ENCODE peak calls at places on chromosomes 13 and 19, in ten cellular contexts. J is mucosa of descending colon, N is uterus, P is gastrocnemius medialis, I is IMR-90, W is breast epithelium, E is psoas muscle, B is esophagus squamous epithelium, F is right cardiac atrium, L is stomach. D is an unnamed sample. For H3K4me1, the result is how much of the 10 kb centered on the place peaks cover.

GRCh38 chr19:40716031-40716654 is 543 bp downstream of the COQ8B start:
- DNase-seq in I (peak), B (no peak), W (no peak), E (no peak), P (no peak), F (no peak), L (no peak), J (peak), N (peak), D (no peak)

GRCh38 chr19:16425993-16426392 is 45.8 kb downstream of the EPS15L1 start:
- DNase-seq in N (no peak), B (no peak), P (no peak), W (no peak), F (no peak), L (no peak), J (no peak), I (no peak), E (no peak), D (no peak)

GRCh38 chr19:45079063-45079910 is at the start of gene GEMIN7:
- DNase-seq in B (no peak), W (peak), L (peak), I (peak), E (peak), F (peak), J (peak), N (peak), P (peak), D (peak)

GRCh38 chr19:48994035-48994386 is 324 bp downstream of the RUVBL2 start:
- DNase-seq in J (no peak), L (no peak), N (no peak), F (no peak), W (no peak), P (no peak), B (no peak), E (no peak), I (no peak), D (no peak)

GRCh38 chr13:111338841-111339240 is 18.4 kb downstream of the TEX29 start:
- DNase-seq in L (no peak), W (no peak), I (no peak), N (no peak), E (no peak), F (no peak), P (no peak), B (no peak), J (no peak), D (no peak)

GRCh38 chr19:58385313-58386165 is 1.5 kb upstream of the RPS5 start:
- DNase-seq in W (no peak), F (peak), L (no peak), J (no peak), P (no peak), I (no peak), B (no peak), N (no peak), E (peak), D (no peak)

GRCh38 chr13:49641810-49642291 is 13.5 kb downstream of the ARL11 start:
- DNase-seq in W (no peak), L (no peak), F (peak), E (peak), B (peak), P (peak), N (no peak), I (peak), J (peak), D (peak)

GRCh38 chr13:82655518-82655855 is 1226.8 kb downstream of the SLITRK1 start:
- DNase-seq in I (peak), L (no peak), E (no peak), P (no peak), J (no peak), B (no peak), W (no peak), F (no peak), N (no peak), D (no peak)

GRCh38 chr13:40518481-40518882 is 148.0 kb downstream of the FOXO1 start:
- DNase-seq in J (no peak), I (no peak), P (no peak), W (no peak), B (no peak), L (peak), N (no peak), F (no peak), E (no peak), D (no peak)

GRCh38 chr19:807627-808175 is 10.4 kb downstream of the PTBP1 start:
- DNase-seq in N (no peak), B (no peak), P (no peak), L (no peak), I (no peak), W (no peak), J (no peak), F (no peak), E (no peak), D (no peak)

GRCh38 chr13:110713981-110714797 is 689 bp downstream of the ING1 start:
- DNase-seq in F (peak), W (peak), L (peak), E (peak), P (peak), J (peak), I (peak), B (no peak), N (peak), D (peak)

GRCh38 chr13:29621401-29621800 is 25.9 kb upstream of the SLC7A1 start:
- DNase-seq in I (peak), L (no peak), F (no peak), E (no peak), P (no peak), W (no peak), N (no peak), J (no peak), B (no peak), D (no peak)

GRCh38 chr13:104635879-104636278 is 1569.7 kb upstream of the SLC10A2 start:
- DNase-seq in N (no peak), L (no peak), J (no peak), I (no peak), E (no peak), P (no peak), W (no peak), F (no peak), B (no peak), D (no peak)

GRCh38 chr19:15072930-15073647 is 8.9 kb upstream of the OR1I1 start:
- DNase-seq in I (no peak), W (peak), F (no peak), J (no peak), N (no peak), B (no peak), L (no peak), P (no peak), E (no peak), D (no peak)

GRCh38 chr13:46339035-46339666 is 47.9 kb downstream of the RUBCNL start:
- DNase-seq in I (peak), N (no peak), B (no peak), P (peak), W (no peak), E (no peak), L (no peak), F (peak), J (peak), D (peak)

DNA sequence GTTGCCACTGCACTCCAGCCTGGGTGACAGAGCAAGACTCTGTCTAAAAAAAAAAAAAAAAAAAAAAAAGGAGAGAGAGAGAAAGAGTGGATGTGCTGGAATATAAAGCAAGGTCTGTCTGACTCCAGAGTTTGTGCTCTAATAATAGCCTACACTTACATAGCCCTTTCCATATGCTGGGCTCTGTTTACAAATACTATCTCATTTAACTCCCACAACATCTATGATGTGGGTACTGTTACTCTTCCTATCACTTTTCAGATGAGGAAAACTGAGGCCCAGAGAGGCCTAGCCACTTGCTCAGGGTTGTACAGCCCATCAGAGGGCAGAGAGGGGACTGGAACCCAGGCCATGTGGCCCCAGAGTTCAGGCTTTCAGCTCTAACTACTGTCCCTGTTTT is 15.9 kb upstream of the PAK4 start:
- DNase-seq in L (no peak), W (no peak), I (no peak), F (no peak), E (no peak), J (no peak), P (no peak), B (no peak), N (no peak), D (no peak)
- H3K4me1 ChIP-seq in L (under half), W (under half), I (under half), F (under half), E (under half), J (under half), P (under half), B (under half), N (under half), D (under half)

DNA sequence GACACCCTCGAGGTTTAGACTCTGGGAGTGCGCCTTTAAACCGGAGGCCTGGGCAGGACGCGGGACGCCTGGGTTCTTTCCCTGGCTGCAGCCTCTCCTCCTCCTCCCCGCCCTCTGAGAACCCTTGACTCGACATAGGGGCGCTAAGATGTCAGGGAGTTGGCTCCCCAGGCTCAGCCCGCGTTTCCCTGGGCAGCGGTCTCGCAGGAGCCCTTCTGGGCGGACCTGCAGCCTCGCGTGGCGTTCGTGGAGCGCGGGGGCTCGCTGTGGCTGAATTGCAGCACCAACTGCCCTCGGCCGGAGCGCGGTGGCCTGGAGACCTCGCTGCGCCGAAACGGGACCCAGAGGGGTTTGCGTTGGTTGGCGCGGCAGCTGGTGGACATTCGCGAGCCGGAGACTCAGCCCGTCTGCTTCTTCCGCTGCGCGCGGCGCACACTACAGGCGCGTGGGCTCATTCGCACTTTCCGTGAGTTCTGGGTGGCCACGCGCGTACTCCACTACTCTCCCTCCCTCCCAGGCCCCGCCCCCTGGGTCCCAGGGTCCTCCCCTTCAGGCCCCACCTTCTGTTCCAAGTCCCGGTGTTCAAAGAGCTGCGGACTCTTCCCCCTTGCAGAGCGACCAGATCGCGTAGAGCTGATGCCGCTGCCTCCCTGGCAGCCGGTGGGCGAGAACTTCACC is 1.3 kb downstream of the ICAM5 start:
- DNase-seq in L (peak), B (no peak), N (peak), W (peak), F (peak), J (peak), I (peak), E (peak), P (peak), D (peak)
- H3K4me1 ChIP-seq in L (half or more), B (half or more), N (under half), W (under half), F (under half), J (half or more), I (under half), E (under half), P (under half), D (half or more)

GRCh38 chr19:56117889-56118288 is 3.2 kb downstream of the ZNF787 start:
- DNase-seq in W (no peak), F (no peak), B (no peak), E (no peak), J (no peak), I (no peak), L (no peak), P (no peak), N (no peak), D (no peak)
- H3K4me1 ChIP-seq in W (under half), F (under half), B (under half), E (half or more), J (under half), I (under half), L (half or more), P (half or more), N (under half), D (half or more)

GRCh38 chr13:99383946-99384345 is 76.7 kb upstream of the GPR183 start:
- DNase-seq in E (no peak), B (no peak), L (no peak), N (no peak), J (no peak), F (no peak), P (no peak), I (no peak), W (no peak), D (no peak)

GRCh38 chr13:99385161-99385560 is 78.0 kb upstream of the GPR183 start:
- DNase-seq in I (no peak), W (no peak), J (no peak), F (no peak), L (no peak), E (no peak), P (no peak), B (no peak), N (no peak), D (no peak)

GRCh38 chr13:99383511-99383921 is 76.3 kb upstream of the GPR183 start:
- DNase-seq in B (no peak), W (peak), E (no peak), N (no peak), I (no peak), L (no peak), J (no peak), P (no peak), F (no peak), D (no peak)

GRCh38 chr13:99385940-99386339 is 78.7 kb upstream of the GPR183 start:
- DNase-seq in L (no peak), J (no peak), F (no peak), P (no peak), N (no peak), B (no peak), W (no peak), I (no peak), E (no peak), D (no peak)

DNA sequence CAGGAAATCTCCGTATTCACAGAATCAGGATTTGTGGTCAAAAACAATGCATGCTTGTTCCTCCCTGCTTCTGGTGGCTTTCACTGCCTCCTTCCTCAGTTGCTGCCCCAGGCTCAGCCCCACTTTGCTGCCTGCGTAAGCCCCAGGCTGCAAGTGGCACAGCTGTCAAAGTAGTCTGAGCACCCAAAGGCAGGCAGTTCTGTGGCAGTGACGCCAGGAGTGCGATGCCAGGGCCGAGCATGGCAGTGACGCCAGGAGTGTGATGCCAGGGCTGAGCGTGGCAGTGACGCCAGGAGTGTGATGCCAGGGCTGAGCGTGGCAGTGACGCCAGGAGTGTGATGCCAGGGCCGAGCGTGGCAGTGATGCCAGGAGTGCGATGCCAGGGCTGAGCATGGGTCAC is 77.3 kb upstream of the GPR183 start:
- DNase-seq in B (no peak), I (no peak), N (no peak), J (no peak), E (no peak), F (no peak), W (no peak), L (no peak), P (no peak), D (no peak)
- H3K4me1 ChIP-seq in B (under half), I (under half), N (under half), J (under half), E (under half), F (under half), W (under half), L (under half), P (under half), D (under half)

DNA sequence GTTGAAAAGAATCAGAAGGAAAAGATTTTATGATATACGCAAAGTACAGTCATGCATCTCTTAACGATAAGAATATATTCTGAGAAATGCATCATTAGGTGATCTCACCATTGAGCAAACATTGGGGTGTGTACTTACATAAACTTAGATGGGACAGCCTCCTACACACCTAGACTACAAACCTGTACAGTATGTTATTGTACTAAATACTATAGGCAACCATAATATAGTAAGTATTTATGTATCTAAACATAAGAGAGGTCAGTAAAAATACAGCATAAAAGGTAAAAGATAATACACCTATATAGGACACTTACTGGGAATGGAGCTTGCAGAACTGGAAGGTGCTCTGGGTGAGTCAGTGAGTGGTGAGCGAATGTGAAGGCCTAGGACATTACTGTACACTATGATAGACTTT is 254.6 kb downstream of the SPRY2 start:
- DNase-seq in P (no peak), W (no peak), B (no peak), L (no peak), F (no peak), E (no peak), I (peak), N (no peak), J (peak), D (no peak)
- H3K4me1 ChIP-seq in P (under half), W (under half), B (under half), L (under half), F (under half), E (under half), I (under half), N (under half), J (under half), D (under half)

DNA sequence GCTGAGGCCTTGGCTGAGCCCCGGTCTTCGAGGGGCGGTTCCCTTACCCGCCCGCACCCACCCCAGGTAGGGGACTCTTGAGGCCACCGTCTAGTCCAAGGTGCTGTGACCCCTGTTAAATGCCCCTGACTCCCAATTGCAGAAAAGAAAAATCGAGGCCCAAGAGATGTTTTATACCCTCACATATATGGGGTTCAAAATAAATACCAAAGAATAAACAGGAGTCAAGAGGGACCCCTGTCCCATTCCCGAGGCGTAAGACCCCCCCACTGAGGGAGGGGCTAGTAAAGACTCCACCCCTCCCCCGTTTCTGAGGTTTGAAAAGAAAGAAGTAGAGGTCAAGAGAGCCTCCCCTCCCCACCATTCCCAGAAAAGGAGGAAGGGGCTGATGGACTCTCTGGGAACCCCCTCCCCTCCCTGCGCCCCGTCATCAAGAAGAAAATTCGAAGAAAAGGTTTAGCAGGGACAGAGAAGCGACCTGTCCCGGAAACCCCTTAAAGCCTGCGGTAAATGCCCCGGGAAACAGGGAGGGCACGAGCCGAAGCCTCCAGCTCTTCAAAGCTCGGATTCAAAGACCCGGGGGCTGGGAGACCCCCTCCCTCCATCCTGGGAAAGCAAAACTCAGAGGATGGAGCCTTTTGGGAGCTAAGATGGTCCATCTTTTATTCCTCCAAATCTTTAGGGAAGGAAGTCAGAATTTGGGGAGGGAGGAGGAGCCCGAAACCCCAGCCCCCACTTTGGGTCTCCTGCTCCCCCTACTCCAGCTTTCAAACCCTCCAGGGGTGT is 745 bp upstream of the RAB3A start:
- DNase-seq in W (no peak), F (no peak), L (peak), B (no peak), E (peak), P (no peak), J (peak), N (peak), I (no peak), D (no peak)
- H3K4me1 ChIP-seq in W (under half), F (under half), L (under half), B (under half), E (under half), P (under half), J (under half), N (under half), I (under half), D (under half)

D was measured in left ventricle myocardium inferior.